ENCODE peak calls at places on chromosomes 16 and 17, in six cellular contexts. Q is HCT116, M is WTC11, C is GM12878, K is K562, V is HepG2. E is an unnamed sample.
A peak's percentile ranks its signal among the peaks of the same experiment; 100 is the strongest.

GRCh38 chr17:39357978-39358377 is 43.4 kb downstream of the FBXL20 start:
- DNase-seq in Q (no peak), M (no peak), C (no peak), K (no peak), V (peak; percentile 17), E (no peak)

GRCh38 chr16:47643610-47644009 is 182.5 kb downstream of the PHKB start:
- DNase-seq in Q (no peak), M (no peak), C (no peak), K (no peak), V (no peak), E (no peak)

GRCh38 chr17:14201595-14201994 is 35.1 kb downstream of the CDRT15 start:
- DNase-seq in Q (no peak), M (no peak), C (no peak), K (no peak), V (no peak), E (no peak)

GRCh38 chr16:8094696-8095095 is 495.6 kb downstream of the TMEM114 start:
- DNase-seq in Q (no peak), M (no peak), C (no peak), K (no peak), V (no peak), E (no peak)

GRCh38 chr17:57995076-57995956 is 7.3 kb upstream of the VEZF1 start:
- DNase-seq in Q (peak; percentile 80), M (peak; percentile 61), C (no peak), K (peak; percentile 75), V (peak; percentile 87), E (no peak)

GRCh38 chr16:88782454-88783390 is 2.3 kb downstream of the PIEZO1 start:
- DNase-seq in Q (peak; percentile 48), M (no peak), C (no peak), K (peak; percentile 46), V (no peak), E (no peak)

GRCh38 chr16:85347213-85347591 is 234.9 kb upstream of the CIBAR2 start:
- DNase-seq in Q (no peak), M (peak; percentile 77), C (no peak), K (peak; percentile 78), V (peak; percentile 23), E (peak; percentile 74)

GRCh38 chr17:67156269-67157199 is 88.5 kb downstream of the HELZ start:
- DNase-seq in Q (no peak), M (no peak), C (no peak), K (no peak), V (no peak), E (no peak)

GRCh38 chr17:50507871-50508572 is at the start of gene MYCBPAP:
- DNase-seq in Q (no peak), M (peak; percentile 87), C (peak; percentile 28), K (no peak), V (no peak), E (peak; percentile 43)

GRCh38 chr16:6190756-6191155 is 1093.2 kb upstream of the EEF2KMT start:
- DNase-seq in Q (no peak), M (no peak), C (no peak), K (no peak), V (no peak), E (no peak)

GRCh38 chr17:62627904-62628603 is 584 bp downstream of the MRC2 start:
- DNase-seq in Q (no peak), M (no peak), C (no peak), K (peak; percentile 40), V (no peak), E (no peak)

GRCh38 chr16:84379731-84380369 is 11.5 kb downstream of the ATP2C2 start:
- DNase-seq in Q (no peak), M (no peak), C (no peak), K (no peak), V (no peak), E (no peak)

GRCh38 chr16:66569827-66570405 is 3.7 kb downstream of the CMTM1 start:
- DNase-seq in Q (no peak), M (no peak), C (no peak), K (no peak), V (no peak), E (no peak)

GRCh38 chr17:5210853-5211252 is 19.2 kb upstream of the ZNF594 start:
- DNase-seq in Q (no peak), M (no peak), C (peak; percentile 73), K (no peak), V (no peak), E (no peak)

GRCh38 chr17:14144513-14144912 is 75.2 kb downstream of the COX10 start:
- DNase-seq in Q (no peak), M (no peak), C (no peak), K (no peak), V (no peak), E (no peak)

GRCh38 chr17:80694992-80695912 is 150.6 kb downstream of the RPTOR start:
- DNase-seq in Q (no peak), M (no peak), C (no peak), K (no peak), V (peak; percentile 52), E (no peak)

GRCh38 chr16:57608462-57609113 is 19.8 kb upstream of the ADGRG1 start:
- DNase-seq in Q (no peak), M (no peak), C (no peak), K (no peak), V (no peak), E (no peak)

GRCh38 chr17:29566473-29567361 is at the start of gene ABHD15:
- DNase-seq in Q (peak; percentile 19), M (peak; percentile 56), C (no peak), K (no peak), V (peak; percentile 35), E (no peak)

GRCh38 chr17:50541402-50541915 is 5.5 kb upstream of the SPATA20 start:
- DNase-seq in Q (no peak), M (no peak), C (no peak), K (no peak), V (no peak), E (no peak)

GRCh38 chr17:27529230-27529796 is 73.1 kb downstream of the KSR1 start:
- DNase-seq in Q (no peak), M (no peak), C (no peak), K (peak; percentile 77), V (no peak), E (no peak)

GRCh38 chr16:14564323-14564722 is 65.7 kb downstream of the PARN start:
- DNase-seq in Q (no peak), M (no peak), C (no peak), K (no peak), V (peak; percentile 45), E (no peak)

GRCh38 chr16:53061701-53062159 is 6.9 kb downstream of the CHD9 start:
- DNase-seq in Q (no peak), M (no peak), C (peak; percentile 96), K (no peak), V (peak; percentile 70), E (no peak)

GRCh38 chr17:16122697-16123434 is 92.5 kb downstream of the NCOR1 start:
- DNase-seq in Q (no peak), M (no peak), C (no peak), K (no peak), V (no peak), E (no peak)

GRCh38 chr16:1996175-1996574 is 6.4 kb downstream of the SYNGR3 start:
- DNase-seq in Q (no peak), M (no peak), C (no peak), K (no peak), V (no peak), E (no peak)

GRCh38 chr16:49645263-49645662 is 210.6 kb downstream of the ZNF423 start:
- DNase-seq in Q (no peak), M (no peak), C (no peak), K (no peak), V (no peak), E (no peak)

GRCh38 chr16:81442220-81442908 is 2.2 kb upstream of the CMIP start:
- DNase-seq in Q (no peak), M (no peak), C (no peak), K (no peak), V (no peak), E (no peak)

GRCh38 chr16:81436381-81436780 is 8.2 kb upstream of the CMIP start:
- DNase-seq in Q (no peak), M (no peak), C (no peak), K (no peak), V (no peak), E (no peak)

GRCh38 chr16:81440888-81441663 is 3.5 kb upstream of the CMIP start:
- DNase-seq in Q (no peak), M (no peak), C (no peak), K (no peak), V (peak; percentile 45), E (no peak)

GRCh38 chr16:81435567-81435966 is 9.0 kb upstream of the CMIP start:
- DNase-seq in Q (no peak), M (no peak), C (no peak), K (no peak), V (no peak), E (no peak)

DNA sequence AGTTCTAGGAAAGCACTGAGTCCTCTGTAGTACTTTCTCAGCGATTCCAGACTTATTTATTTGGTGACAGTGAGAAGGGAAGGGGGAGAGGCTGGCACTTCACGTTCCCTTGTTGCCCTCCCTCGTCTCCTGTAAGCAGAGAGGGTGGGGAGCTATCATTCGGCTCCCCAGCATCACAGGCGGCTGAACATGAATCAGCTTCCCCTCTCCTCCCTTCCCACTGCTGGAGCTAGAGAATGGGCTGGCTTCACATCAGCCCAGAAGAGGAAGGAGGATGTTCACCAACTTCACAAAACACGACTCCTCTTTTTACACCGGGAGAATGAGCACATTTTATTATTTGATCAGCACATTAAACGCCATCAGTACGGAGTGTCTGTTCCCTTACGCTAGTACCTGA is 6.7 kb upstream of the CMIP start:
- DNase-seq in Q (no peak), M (no peak), C (no peak), K (no peak), V (no peak), E (no peak)
- TF ChIP-seq SP1 in Q (no peak), M (no peak), C (no peak), K (no peak), V (no peak), E (no peak)

GRCh38 chr17:3641014-3641413 is 4.5 kb downstream of the CTNS start:
- DNase-seq in Q (no peak), M (no peak), C (no peak), K (no peak), V (no peak), E (no peak)
- TF ChIP-seq CTCF in Q (no peak), M (no peak), C (no peak), K (no peak), V (no peak), E (no peak)

GRCh38 chr16:70720431-70721201 is 34.8 kb upstream of the MTSS2 start:
- DNase-seq in Q (no peak), M (no peak), C (no peak), K (no peak), V (no peak), E (no peak)
- TF ChIP-seq SP1 in Q (no peak), M (no peak), C (no peak), K (no peak), V (no peak), E (no peak)

DNA sequence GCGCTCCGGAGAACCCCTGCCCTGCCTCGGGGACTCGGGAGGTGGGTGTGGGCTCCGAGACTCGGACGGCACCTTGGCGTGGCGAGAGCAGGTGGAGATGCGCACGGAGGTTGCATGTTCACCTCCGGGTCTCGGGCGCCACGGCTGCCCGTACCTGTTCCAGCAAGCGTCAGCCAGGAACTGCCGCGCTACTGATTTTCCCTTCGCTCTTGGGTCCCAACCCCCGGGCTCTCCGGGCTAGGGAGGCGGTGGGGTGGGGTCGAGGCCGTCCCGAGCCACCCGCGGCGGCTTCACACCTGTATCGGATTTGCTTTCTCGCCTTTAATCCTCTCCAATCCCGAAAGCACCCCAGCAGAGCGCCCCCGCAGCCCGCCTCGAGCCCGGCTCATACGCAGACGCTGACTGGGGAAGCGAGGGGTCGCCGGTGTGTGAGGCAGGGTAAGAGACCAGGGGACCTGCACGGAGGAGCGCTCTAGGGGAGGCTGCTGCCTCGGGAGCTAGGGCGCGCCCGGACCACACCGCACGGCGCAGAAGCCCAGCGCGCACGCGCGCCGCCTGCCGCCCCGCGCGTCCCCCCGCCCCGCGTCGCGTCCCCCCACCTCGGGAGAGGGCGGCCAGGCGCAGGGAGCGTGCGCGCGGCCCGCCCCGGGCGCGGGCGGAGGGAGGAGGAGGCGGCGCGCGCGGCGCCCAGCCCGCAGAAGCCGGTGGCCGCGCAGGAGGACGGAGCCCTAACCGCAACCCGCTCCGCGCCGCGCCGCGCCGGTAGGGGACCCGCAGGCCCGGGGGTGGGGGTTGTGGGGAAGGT is at the start of gene DUSP14:
- DNase-seq in Q (peak; percentile 57), M (peak; percentile 79), C (no peak), K (peak; percentile 97), V (peak; percentile 70), E (peak; percentile 84)
- TF ChIP-seq CTCF in Q (no peak), M (no peak), C (peak; percentile 13), K (no peak), V (peak; percentile 38), E (peak; percentile 2)